ENCODE peak calls at places on chromosomes 1 and 21, in six cellular contexts. One of them, this sample, is unnamed.

GRCh38 chr1:12140676-12141532 is 25.9 kb upstream of the TNFRSF1B start:
- DNase-seq in GM12891: no peak
- DNase-seq in lower leg skin: no peak
- DNase-seq in heart left ventricle: no peak
- DNase-seq in stomach: no peak
- DNase-seq in IMR-90: no peak
- DNase-seq in this sample: no peak

GRCh38 chr1:115277276-115277675 is 60.8 kb downstream of the NGF start:
- DNase-seq in GM12891: no peak
- DNase-seq in lower leg skin: no peak
- DNase-seq in heart left ventricle: no peak
- DNase-seq in stomach: no peak
- DNase-seq in IMR-90: peak; percentile 80
- DNase-seq in this sample: no peak

GRCh38 chr21:35850029-35850428 is 210.3 kb downstream of the SETD4 start:
- DNase-seq in GM12891: no peak
- DNase-seq in lower leg skin: peak; percentile 27
- DNase-seq in heart left ventricle: no peak
- DNase-seq in stomach: no peak
- DNase-seq in IMR-90: peak; percentile 82
- DNase-seq in this sample: no peak

GRCh38 chr1:29752141-29752540 is 515.8 kb downstream of the PTPRU start:
- DNase-seq in GM12891: no peak
- DNase-seq in lower leg skin: no peak
- DNase-seq in heart left ventricle: no peak
- DNase-seq in stomach: no peak
- DNase-seq in IMR-90: no peak
- DNase-seq in this sample: no peak

GRCh38 chr1:37035828-37036666 is 1.7 kb upstream of the GRIK3 start:
- DNase-seq in GM12891: no peak
- DNase-seq in lower leg skin: no peak
- DNase-seq in heart left ventricle: no peak
- DNase-seq in stomach: no peak
- DNase-seq in IMR-90: no peak
- DNase-seq in this sample: no peak

GRCh38 chr1:89465201-89465600 is 59.4 kb upstream of the LRRC8B start:
- DNase-seq in GM12891: no peak
- DNase-seq in lower leg skin: no peak
- DNase-seq in heart left ventricle: no peak
- DNase-seq in stomach: no peak
- DNase-seq in IMR-90: no peak
- DNase-seq in this sample: no peak

GRCh38 chr1:235261243-235261642 is 66.7 kb downstream of the ARID4B start:
- DNase-seq in GM12891: no peak
- DNase-seq in lower leg skin: no peak
- DNase-seq in heart left ventricle: no peak
- DNase-seq in stomach: no peak
- DNase-seq in IMR-90: no peak
- DNase-seq in this sample: no peak

GRCh38 chr1:13780780-13781179 is 80.8 kb downstream of the PRDM2 start:
- DNase-seq in GM12891: no peak
- DNase-seq in lower leg skin: no peak
- DNase-seq in heart left ventricle: no peak
- DNase-seq in stomach: no peak
- DNase-seq in IMR-90: no peak
- DNase-seq in this sample: no peak

GRCh38 chr1:58397187-58397820 is 149.2 kb downstream of the OMA1 start:
- DNase-seq in GM12891: no peak
- DNase-seq in lower leg skin: no peak
- DNase-seq in heart left ventricle: no peak
- DNase-seq in stomach: no peak
- DNase-seq in IMR-90: peak; percentile 80
- DNase-seq in this sample: peak; percentile 36

DNA sequence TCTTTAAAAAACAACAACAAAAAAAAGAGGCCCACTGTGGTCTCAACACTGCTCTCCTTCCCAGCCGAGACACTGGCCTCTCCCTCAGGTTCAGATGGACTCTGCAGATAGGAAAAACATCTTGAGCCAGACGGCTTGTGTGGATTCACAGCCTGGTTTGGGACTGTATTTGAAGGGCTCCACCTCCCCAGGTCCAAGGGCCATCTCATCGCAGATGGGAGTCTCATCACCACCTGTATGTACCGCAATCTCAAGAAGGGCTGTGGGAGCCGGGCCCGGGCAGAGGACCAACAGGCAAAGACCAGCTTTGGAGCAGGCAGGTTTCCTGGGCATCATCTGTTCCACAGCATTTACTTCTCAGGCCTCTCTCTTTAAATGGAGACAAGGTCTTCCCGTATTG is 10.3 kb downstream of the ZBTB48 start:
- DNase-seq in GM12891: no peak
- DNase-seq in lower leg skin: no peak
- DNase-seq in heart left ventricle: no peak
- DNase-seq in stomach: no peak
- DNase-seq in IMR-90: no peak
- DNase-seq in this sample: no peak
- TF ChIP-seq POLR2A in GM12891: no peak
- TF ChIP-seq POLR2A in lower leg skin: no peak
- TF ChIP-seq POLR2A in heart left ventricle: no peak
- TF ChIP-seq POLR2A in stomach: no peak
- TF ChIP-seq POLR2A in IMR-90: no peak
- TF ChIP-seq POLR2A in this sample: no peak

DNA sequence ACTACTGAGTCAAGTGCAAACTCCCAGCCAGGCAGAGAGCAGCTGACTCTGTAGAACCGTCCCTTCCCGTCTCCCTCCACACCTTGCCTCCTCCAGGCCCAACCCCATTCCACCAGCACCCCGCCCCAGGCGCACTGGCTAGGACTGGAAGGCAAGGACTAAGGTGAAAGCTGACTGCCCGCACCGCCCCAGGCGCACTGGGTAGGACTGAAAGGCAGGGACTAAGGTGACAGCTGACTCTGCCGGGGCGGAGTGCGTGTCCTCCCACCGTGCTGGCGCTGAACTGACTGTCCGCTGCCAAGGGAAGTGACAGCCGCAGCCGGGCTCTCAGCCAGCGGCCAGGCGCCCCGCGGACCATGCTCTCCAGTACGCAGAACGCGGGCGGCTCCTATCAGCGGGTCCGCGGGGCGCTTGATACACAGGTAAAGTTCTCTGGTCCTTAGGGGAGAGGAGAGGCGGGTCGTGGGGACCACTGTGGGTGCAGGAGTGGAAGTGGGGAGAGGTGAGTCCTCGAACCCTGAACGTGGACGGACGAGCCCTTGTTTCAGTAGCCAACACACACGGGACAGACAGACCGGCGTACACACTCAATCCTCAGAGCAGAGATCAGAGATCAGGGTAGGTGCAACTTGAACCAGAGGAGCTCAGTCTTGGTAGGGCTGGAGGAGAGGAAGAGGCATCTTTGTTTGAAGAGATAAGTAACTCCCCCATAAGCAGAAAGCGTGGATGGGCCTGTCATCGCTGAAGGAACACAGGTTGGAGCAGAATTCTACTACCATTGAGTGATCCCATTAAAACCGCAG is 58.0 kb downstream of the RBM11 start:
- DNase-seq in GM12891: no peak
- DNase-seq in lower leg skin: no peak
- DNase-seq in heart left ventricle: peak; percentile 47
- DNase-seq in stomach: peak; percentile 44
- DNase-seq in IMR-90: no peak
- DNase-seq in this sample: no peak
- TF ChIP-seq POLR2A in GM12891: no peak
- TF ChIP-seq POLR2A in lower leg skin: no peak
- TF ChIP-seq POLR2A in heart left ventricle: no peak
- TF ChIP-seq POLR2A in stomach: no peak
- TF ChIP-seq POLR2A in IMR-90: no peak
- TF ChIP-seq POLR2A in this sample: no peak

GRCh38 chr1:45610589-45611226 is 13.1 kb downstream of the CCDC17 start:
- DNase-seq in GM12891: no peak
- DNase-seq in lower leg skin: no peak
- DNase-seq in heart left ventricle: no peak
- DNase-seq in stomach: no peak
- DNase-seq in IMR-90: no peak
- DNase-seq in this sample: no peak
- TF ChIP-seq POLR2A in GM12891: peak; percentile 52
- TF ChIP-seq POLR2A in lower leg skin: no peak
- TF ChIP-seq POLR2A in heart left ventricle: no peak
- TF ChIP-seq POLR2A in stomach: no peak
- TF ChIP-seq POLR2A in IMR-90: no peak
- TF ChIP-seq POLR2A in this sample: no peak

GRCh38 chr1:239189998-239190512 is 196.3 kb upstream of the CHRM3 start:
- DNase-seq in GM12891: no peak
- DNase-seq in lower leg skin: no peak
- DNase-seq in heart left ventricle: no peak
- DNase-seq in stomach: no peak
- DNase-seq in IMR-90: no peak
- DNase-seq in this sample: no peak
- TF ChIP-seq POLR2A in GM12891: no peak
- TF ChIP-seq POLR2A in lower leg skin: no peak
- TF ChIP-seq POLR2A in heart left ventricle: no peak
- TF ChIP-seq POLR2A in stomach: no peak
- TF ChIP-seq POLR2A in IMR-90: no peak
- TF ChIP-seq POLR2A in this sample: no peak

GRCh38 chr1:26239936-26240335 is 5.9 kb downstream of the CEP85 start:
- DNase-seq in GM12891: no peak
- DNase-seq in lower leg skin: no peak
- DNase-seq in heart left ventricle: no peak
- DNase-seq in stomach: no peak
- DNase-seq in IMR-90: peak; percentile 6
- DNase-seq in this sample: no peak

GRCh38 chr1:26237230-26237966 is 3.4 kb downstream of the CEP85 start:
- DNase-seq in GM12891: no peak
- DNase-seq in lower leg skin: no peak
- DNase-seq in heart left ventricle: no peak
- DNase-seq in stomach: no peak
- DNase-seq in IMR-90: peak; percentile 33
- DNase-seq in this sample: no peak

GRCh38 chr1:26234644-26235384 is 814 bp downstream of the CEP85 start:
- DNase-seq in GM12891: peak; percentile 15
- DNase-seq in lower leg skin: no peak
- DNase-seq in heart left ventricle: no peak
- DNase-seq in stomach: no peak
- DNase-seq in IMR-90: peak; percentile 5
- DNase-seq in this sample: no peak

DNA sequence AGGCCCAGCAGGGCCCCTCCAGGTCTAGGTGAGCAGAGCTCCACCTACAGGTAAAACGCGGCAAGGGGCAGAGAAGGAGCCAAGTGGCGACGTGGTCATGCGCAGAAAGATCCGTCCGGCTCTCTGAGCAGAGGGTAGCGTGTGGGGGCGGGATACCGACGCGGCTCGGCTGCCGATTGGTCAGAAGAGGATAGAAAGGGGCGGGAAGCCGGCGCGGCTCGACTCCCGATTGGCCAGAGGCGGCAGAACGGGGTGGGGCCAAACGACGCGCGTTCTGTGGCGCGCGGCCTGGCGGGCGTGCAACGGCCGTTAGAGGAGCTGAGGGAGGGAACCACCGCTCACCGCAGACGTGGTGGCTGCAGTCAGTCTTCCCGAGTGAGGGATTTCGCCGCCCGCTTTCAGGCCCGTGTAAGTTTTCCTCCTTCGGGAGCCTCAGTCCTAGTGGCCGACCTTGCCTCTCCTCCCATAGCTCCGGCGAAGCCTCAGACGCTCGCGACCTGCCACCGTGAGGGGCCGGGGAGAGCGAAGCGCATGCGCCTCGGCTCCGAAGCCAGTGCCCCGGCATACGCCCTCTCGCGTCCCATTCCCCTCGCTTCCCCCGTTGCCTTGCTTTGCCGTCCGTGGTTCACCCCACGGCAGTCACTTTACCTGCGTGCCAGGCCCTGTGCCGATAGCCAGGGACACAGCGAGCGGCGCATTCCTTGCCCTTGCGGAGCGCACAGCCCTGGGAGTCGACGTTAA is at the start of gene CEP85:
- DNase-seq in GM12891: peak; percentile 95
- DNase-seq in lower leg skin: peak; percentile 97
- DNase-seq in heart left ventricle: peak; percentile 98
- DNase-seq in stomach: peak; percentile 99
- DNase-seq in IMR-90: peak; percentile 96
- DNase-seq in this sample: peak; percentile 87
- TF ChIP-seq POLR2A in GM12891: peak; percentile 77
- TF ChIP-seq POLR2A in lower leg skin: no peak
- TF ChIP-seq POLR2A in heart left ventricle: peak; percentile 93
- TF ChIP-seq POLR2A in stomach: no peak
- TF ChIP-seq POLR2A in IMR-90: peak; percentile 35
- TF ChIP-seq POLR2A in this sample: peak; percentile 83